ENCODE peak calls at places on chromosomes 7 and 10, in four cellular contexts. B is A549, H is K562, D is WTC11. S is an unnamed sample.

GRCh38 chr7:112869111-112869774 is 79.0 kb upstream of the TMEM168 start:
- DNase-seq in B (peak; percentile 40), H (peak; percentile 84), D (peak; percentile 76), S (peak; percentile 52)

GRCh38 chr7:142562688-142563087 is 186.6 kb upstream of the PRSS1 start:
- DNase-seq in D (no peak), H (no peak), B (no peak), S (no peak)

GRCh38 chr7:18866359-18867036 is 250.9 kb downstream of the TWIST1 start:
- DNase-seq in D (no peak), H (no peak), B (peak; percentile 4), S (no peak)

GRCh38 chr7:96310106-96310505 is 11.8 kb downstream of the SLC25A13 start:
- DNase-seq in D (no peak), H (no peak), B (no peak), S (no peak)

GRCh38 chr7:91949221-91950009 is 8.8 kb downstream of the AKAP9 start:
- DNase-seq in H (no peak), B (no peak), D (no peak), S (no peak)

GRCh38 chr10:61944445-61945123 is 43.1 kb downstream of the ARID5B start:
- DNase-seq in H (no peak), B (no peak), D (no peak), S (no peak)

GRCh38 chr7:137913985-137914384 is 67.2 kb upstream of the DGKI start:
- DNase-seq in D (no peak), B (no peak), H (no peak), S (no peak)

GRCh38 chr10:36172574-36172973 is 530.5 kb upstream of the FZD8 start:
- DNase-seq in D (no peak), H (no peak), B (no peak), S (no peak)

GRCh38 chr7:46129831-46130230 is 208.8 kb upstream of the IGFBP3 start:
- DNase-seq in B (no peak), D (no peak), H (no peak), S (peak; percentile 29)

GRCh38 chr10:110498087-110498981 is 627 bp downstream of the DUSP5 start:
- DNase-seq in H (peak; percentile 47), D (peak; percentile 51), B (no peak), S (no peak)

GRCh38 chr10:28991738-28992270 is 297.1 kb upstream of the LYZL1 start:
- DNase-seq in D (peak; percentile 79), H (peak; percentile 69), B (peak; percentile 60), S (peak; percentile 50)

GRCh38 chr7:113710310-113711106 is 208.3 kb downstream of the PPP1R3A start:
- DNase-seq in H (peak; percentile 78), B (peak; percentile 37), D (peak; percentile 49), S (peak; percentile 63)

GRCh38 chr10:8956400-8956799 is 901.9 kb downstream of the GATA3 start:
- DNase-seq in D (no peak), B (no peak), H (no peak), S (no peak)

GRCh38 chr7:21355406-21355874 is 72.4 kb upstream of the SP4 start:
- DNase-seq in B (no peak), H (peak; percentile 18), D (no peak), S (no peak)

GRCh38 chr7:18566829-18567228 is 71.3 kb downstream of the HDAC9 start:
- DNase-seq in H (no peak), D (no peak), B (no peak), S (no peak)

GRCh38 chr7:27151341-27151944 is 940 bp downstream of the HOXA3 start:
- DNase-seq in D (no peak), B (no peak), H (no peak), S (no peak)

GRCh38 chr7:127895814-127896280 is 135.4 kb downstream of the LRRC4 start:
- DNase-seq in D (no peak), B (no peak), H (peak; percentile 59), S (no peak)

GRCh38 chr10:49177391-49178355 is 10.5 kb downstream of the TMEM273 start:
- DNase-seq in B (peak; percentile 12), H (peak; percentile 53), D (no peak), S (peak; percentile 13)

GRCh38 chr7:132497098-132497497 is 79.2 kb downstream of the PLXNA4 start:
- DNase-seq in H (no peak), D (no peak), B (no peak), S (no peak)

GRCh38 chr10:108877130-108877529 is 1046.2 kb downstream of the XPNPEP1 start:
- DNase-seq in H (no peak), B (no peak), D (no peak), S (no peak)

GRCh38 chr10:58384095-58384494 is 1.1 kb upstream of the TFAM start:
- DNase-seq in D (no peak), B (no peak), H (no peak), S (no peak)

GRCh38 chr7:16178069-16178468 is 243.3 kb downstream of the CRPPA start:
- DNase-seq in B (no peak), D (no peak), H (no peak), S (no peak)

GRCh38 chr7:70321016-70321415 is 722.7 kb downstream of the AUTS2 start:
- DNase-seq in D (no peak), H (no peak), B (no peak), S (no peak)

GRCh38 chr7:105249216-105249615 is 139.5 kb downstream of the SRPK2 start:
- DNase-seq in D (no peak), B (no peak), H (no peak), S (no peak)

GRCh38 chr10:77977975-77978759 is 51.1 kb downstream of the POLR3A start:
- DNase-seq in H (no peak), B (no peak), D (no peak), S (no peak)

GRCh38 chr7:155594961-155595366 is 48.6 kb upstream of the CNPY1 start:
- DNase-seq in H (peak; percentile 53), D (peak; percentile 38), B (no peak), S (peak; percentile 80)

GRCh38 chr7:26202019-26202985 is 757 bp downstream of the CBX3 start:
- DNase-seq in H (peak; percentile 78), B (no peak), D (peak; percentile 22), S (no peak)

GRCh38 chr7:133977409-133978274 is 149.5 kb upstream of the LRGUK start:
- DNase-seq in H (no peak), B (no peak), D (no peak), S (no peak)

GRCh38 chr10:33952692-33953360 is 618.4 kb upstream of the NRP1 start:
- DNase-seq in B (no peak), H (no peak), D (no peak), S (no peak)

GRCh38 chr10:34801066-34801738 is 13.9 kb downstream of the PARD3 start:
- DNase-seq in H (no peak), B (no peak), D (no peak), S (no peak)

GRCh38 chr10:51103818-51104217 is 29.5 kb downstream of the PRKG1 start:
- DNase-seq in B (no peak), H (no peak), D (no peak), S (no peak)

GRCh38 chr7:28684729-28685211 is 272.5 kb downstream of the CREB5 start:
- DNase-seq in B (no peak), D (no peak), H (no peak), S (no peak)

GRCh38 chr7:28685291-28685659 is 272.9 kb downstream of the TRIL start:
- DNase-seq in B (no peak), H (no peak), D (no peak), S (no peak)

GRCh38 chr7:28687631-28688030 is 270.5 kb downstream of the TRIL start:
- DNase-seq in D (no peak), B (no peak), H (no peak), S (no peak)

GRCh38 chr7:28685660-28686417 is 272.3 kb downstream of the TRIL start:
- DNase-seq in D (peak; percentile 45), H (no peak), B (peak; percentile 78), S (peak; percentile 68)

DNA sequence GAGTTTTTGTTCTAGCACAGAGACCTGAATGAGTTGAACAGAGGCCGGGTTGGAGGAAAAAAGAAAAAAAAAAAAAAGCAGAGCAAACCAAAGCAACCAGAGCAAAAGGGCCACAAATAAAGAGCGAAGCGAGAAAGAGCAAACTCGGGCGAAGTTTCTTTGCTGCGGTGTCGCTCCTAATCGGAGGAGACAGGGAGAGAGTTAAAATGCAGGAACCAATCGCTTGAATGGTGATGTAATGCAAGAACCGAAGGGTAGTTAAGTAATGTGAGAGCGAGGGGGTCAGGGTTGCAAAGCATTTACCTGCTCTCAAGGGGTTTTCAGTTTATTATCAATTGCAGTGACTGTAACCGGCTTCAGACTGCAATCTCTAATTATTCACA is 271.7 kb downstream of the TRIL start:
- DNase-seq in B (no peak), H (no peak), D (peak; percentile 28), S (no peak)
- TF ChIP-seq NR3C1 in B (no peak), H (no peak), D (no peak), S (no peak)

DNA sequence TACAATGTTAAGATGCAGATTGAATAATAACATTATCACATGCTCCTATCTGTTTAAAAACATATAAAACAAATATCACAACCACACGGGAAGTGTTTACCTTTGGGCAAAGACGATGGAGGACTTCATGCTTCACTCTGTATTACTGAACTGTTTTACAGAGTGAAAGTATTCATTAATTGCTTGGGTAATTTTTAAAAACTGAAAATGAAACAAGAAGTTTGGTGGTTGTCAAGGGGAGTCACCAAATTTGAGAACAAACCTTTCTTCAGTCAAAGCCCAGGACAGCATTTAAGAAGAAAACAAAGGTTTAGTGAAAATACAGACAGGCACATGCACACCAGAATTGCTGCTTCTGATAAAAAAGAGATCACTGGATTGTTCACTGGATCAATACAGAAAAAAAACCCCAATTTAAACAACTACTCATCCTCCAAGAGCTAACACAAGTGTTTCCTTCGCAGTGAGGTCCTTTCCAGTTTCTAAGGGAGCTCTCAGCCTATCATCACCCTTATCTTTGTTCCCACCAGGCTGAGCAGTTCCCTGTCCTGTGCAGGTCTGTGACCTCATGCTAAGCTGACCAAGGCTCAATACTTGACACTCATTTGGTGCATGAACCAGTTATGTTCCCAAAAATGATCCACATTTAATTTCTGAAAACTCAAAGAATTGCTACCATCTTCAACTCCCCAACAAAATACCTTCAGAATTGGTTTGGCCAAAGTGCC is 8.8 kb downstream of the PARP12 start:
- DNase-seq in H (peak; percentile 69), D (no peak), B (no peak), S (no peak)
- TF ChIP-seq NR3C1 in H (no peak), D (no peak), B (no peak), S (no peak)

DNA sequence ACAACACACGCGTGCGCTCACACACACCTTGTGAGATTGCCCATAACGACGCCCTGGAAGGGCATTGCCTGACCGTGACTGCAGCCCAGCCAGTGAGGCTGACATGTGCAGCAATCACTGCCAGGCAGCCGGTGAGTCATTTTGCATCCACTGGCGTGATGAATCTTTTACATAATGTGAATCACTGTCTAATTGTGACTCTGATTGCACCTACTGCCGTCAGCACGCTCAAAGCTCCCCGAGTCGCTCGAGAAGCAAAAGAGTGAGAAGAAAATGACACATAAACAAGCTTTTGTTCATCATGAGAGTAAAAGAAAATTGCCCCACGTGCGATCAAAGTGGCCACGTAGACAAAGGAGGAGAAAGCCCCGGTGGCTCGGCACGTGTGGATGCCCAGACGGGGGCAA is 117.4 kb upstream of the PFKP start:
- DNase-seq in B (peak; percentile 26), H (no peak), D (no peak), S (no peak)
- TF ChIP-seq NR3C1 in B (no peak), H (no peak), D (no peak), S (no peak)

GRCh38 chr7:1668486-1668931 is 1.6 kb upstream of the ELFN1 start:
- DNase-seq in B (peak; percentile 46), D (no peak), H (no peak), S (no peak)

GRCh38 chr7:1670894-1671875 is 1.1 kb downstream of the ELFN1 start:
- DNase-seq in H (no peak), D (no peak), B (no peak), S (no peak)

GRCh38 chr7:1669486-1669951 is 558 bp upstream of the ELFN1 start:
- DNase-seq in H (no peak), D (no peak), B (no peak), S (no peak)

GRCh38 chr7:1668932-1669485 is 1.1 kb upstream of the ELFN1 start:
- DNase-seq in B (no peak), D (peak; percentile 47), H (no peak), S (no peak)

GRCh38 chr7:1669954-1670893 is at the start of gene ELFN1:
- DNase-seq in D (peak; percentile 81), H (peak; percentile 65), B (no peak), S (no peak)
- TF ChIP-seq NR3C1 in D (no peak), H (no peak), B (no peak), S (no peak)